ENCODE peak calls at places on chromosomes 16 and 17, in eight cellular contexts. W is ovary, K is HFF-Myc, L is uterus, N is AG10803, O is endothelial cell, X is fibroblast of the aortic adventitia, J is adrenal gland. T is an unnamed sample.

GRCh38 chr17:63095879-63096278 is 129.8 kb downstream of the TANC2 start:
- DNase-seq in W (no peak), K (no peak), L (no peak), N (peak), O (no peak), X (no peak), J (no peak), T (no peak)

GRCh38 chr16:25690563-25691143 is 1.1 kb upstream of the HS3ST4 start:
- DNase-seq in W (no peak), K (no peak), L (no peak), N (no peak), O (no peak), X (no peak), J (no peak), T (no peak)

GRCh38 chr16:27432600-27432957 is 30.6 kb downstream of the IL21R start:
- DNase-seq in W (no peak), K (peak), L (peak), N (peak), O (peak), X (peak), J (no peak), T (peak)

GRCh38 chr16:30922420-30922959 is 882 bp upstream of the FBXL19 start:
- DNase-seq in W (peak), K (peak), L (peak), N (peak), O (peak), X (peak), J (peak), T (peak)

GRCh38 chr17:82065193-82065637 is 389 bp downstream of the DUS1L start:
- DNase-seq in W (no peak), K (no peak), L (no peak), N (peak), O (peak), X (no peak), J (no peak), T (peak)

GRCh38 chr16:230949-231348 is 1.7 kb upstream of the LUC7L start:
- DNase-seq in W (no peak), K (no peak), L (no peak), N (no peak), O (no peak), X (no peak), J (no peak), T (no peak)

GRCh38 chr17:41619162-41619933 is 5.0 kb downstream of the KRT17 start:
- DNase-seq in W (no peak), K (no peak), L (no peak), N (no peak), O (no peak), X (no peak), J (no peak), T (no peak)

GRCh38 chr16:67399218-67399733 is 6.0 kb upstream of the TPPP3 start:
- DNase-seq in W (peak), K (no peak), L (no peak), N (no peak), O (peak), X (no peak), J (no peak), T (no peak)

GRCh38 chr17:36848008-36848902 is 89.0 kb upstream of the LHX1 start:
- DNase-seq in W (no peak), K (no peak), L (no peak), N (no peak), O (no peak), X (no peak), J (no peak), T (no peak)

GRCh38 chr17:39618252-39618913 is 8.4 kb upstream of the PPP1R1B start:
- DNase-seq in W (no peak), K (no peak), L (no peak), N (no peak), O (no peak), X (peak), J (no peak), T (no peak)

GRCh38 chr17:29237476-29238132 is 9.1 kb upstream of the CRYBA1 start:
- DNase-seq in W (no peak), K (no peak), L (no peak), N (peak), O (no peak), X (peak), J (no peak), T (peak)

GRCh38 chr16:12501727-12502457 is 301.8 kb downstream of the CPPED1 start:
- DNase-seq in W (no peak), K (no peak), L (no peak), N (no peak), O (no peak), X (no peak), J (no peak), T (no peak)

GRCh38 chr16:12435730-12436129 is 368.0 kb downstream of the CPPED1 start:
- DNase-seq in W (no peak), K (no peak), L (no peak), N (no peak), O (no peak), X (no peak), J (no peak), T (no peak)

GRCh38 chr17:67461228-67461780 is 84.2 kb downstream of the PITPNC1 start:
- DNase-seq in W (no peak), K (no peak), L (no peak), N (no peak), O (no peak), X (no peak), J (no peak), T (no peak)

GRCh38 chr17:74176546-74177001 is 26.9 kb upstream of the RPL38 start:
- DNase-seq in W (peak), K (no peak), L (peak), N (peak), O (peak), X (peak), J (peak), T (peak)

GRCh38 chr16:82119405-82119804 is 50.6 kb downstream of the MPHOSPH6 start:
- DNase-seq in W (no peak), K (no peak), L (no peak), N (no peak), O (no peak), X (no peak), J (no peak), T (no peak)

GRCh38 chr16:8888951-8889892 is 7.1 kb downstream of the LITAFD start:
- DNase-seq in W (no peak), K (no peak), L (no peak), N (no peak), O (no peak), X (no peak), J (no peak), T (no peak)

GRCh38 chr16:70680495-70681381 is 5.1 kb downstream of the MTSS2 start:
- DNase-seq in W (peak), K (no peak), L (no peak), N (no peak), O (peak), X (no peak), J (no peak), T (no peak)
- TF ChIP-seq CTCF in W (no peak), K (no peak), L (no peak), N (no peak), O (no peak), X (no peak), J (no peak), T (no peak)

GRCh38 chr16:1940273-1941161 is 2.5 kb downstream of the MSRB1 start:
- DNase-seq in W (no peak), K (no peak), L (no peak), N (no peak), O (no peak), X (no peak), J (no peak), T (no peak)

GRCh38 chr16:1941924-1942809 is 832 bp downstream of the MSRB1 start:
- DNase-seq in W (no peak), K (no peak), L (no peak), N (peak), O (no peak), X (no peak), J (no peak), T (no peak)

GRCh38 chr16:1942810-1943726 is at the start of gene MSRB1:
- DNase-seq in W (peak), K (peak), L (peak), N (peak), O (peak), X (peak), J (peak), T (peak)

GRCh38 chr16:1938910-1939309 is 4.1 kb downstream of the MSRB1 start:
- DNase-seq in W (no peak), K (no peak), L (no peak), N (no peak), O (no peak), X (no peak), J (no peak), T (no peak)

DNA sequence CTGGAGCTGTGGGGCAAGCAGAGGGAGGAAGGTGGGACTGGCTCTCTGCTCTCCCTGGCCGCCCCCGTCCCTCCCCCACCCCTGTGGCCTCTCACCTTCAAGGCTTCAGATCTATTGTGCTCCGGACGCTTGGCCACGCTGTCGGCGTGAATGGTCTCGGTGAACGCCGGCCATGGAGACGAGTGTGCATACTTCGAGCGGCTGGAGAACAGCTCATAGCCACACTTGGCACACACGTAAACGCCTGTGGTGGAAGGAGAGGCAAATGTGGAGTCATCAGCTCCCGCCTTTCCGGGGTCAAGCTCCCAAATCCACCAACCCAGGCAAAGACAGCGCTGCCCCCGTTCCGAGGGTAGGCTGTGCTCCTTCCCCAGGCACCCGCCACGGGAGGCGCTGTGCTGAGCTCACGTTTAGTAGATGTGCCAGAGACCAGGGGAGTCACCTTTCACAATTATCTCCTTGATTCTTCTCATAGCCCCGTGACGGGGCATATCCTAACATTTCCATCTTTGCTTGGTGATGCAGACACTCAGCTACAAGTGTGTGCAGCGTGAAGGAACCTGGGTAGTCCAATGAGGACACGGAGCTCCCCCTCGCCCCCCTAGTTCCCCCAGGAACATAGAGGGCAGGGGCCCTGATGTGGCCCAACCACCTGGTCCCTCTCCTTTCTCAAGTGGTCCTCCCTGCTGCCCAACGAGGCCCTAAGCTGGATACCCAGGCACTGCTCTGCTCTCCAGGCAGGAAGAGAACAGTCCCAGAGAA is 1.7 kb downstream of the MSRB1 start:
- DNase-seq in W (no peak), K (no peak), L (no peak), N (no peak), O (peak), X (no peak), J (no peak), T (peak)
- TF ChIP-seq CTCF in W (no peak), K (no peak), L (no peak), N (no peak), O (peak), X (no peak), J (no peak), T (peak)

GRCh38 chr16:2858245-2859025 is 465 bp upstream of the PRSS22 start:
- DNase-seq in W (no peak), K (no peak), L (no peak), N (no peak), O (no peak), X (no peak), J (no peak), T (no peak)

GRCh38 chr16:2856061-2856670 is 1.8 kb downstream of the PRSS22 start:
- DNase-seq in W (no peak), K (no peak), L (no peak), N (no peak), O (no peak), X (no peak), J (no peak), T (no peak)

GRCh38 chr16:2855536-2855935 is 2.4 kb downstream of the PRSS22 start:
- DNase-seq in W (no peak), K (no peak), L (no peak), N (no peak), O (no peak), X (no peak), J (no peak), T (no peak)

GRCh38 chr16:2856686-2857450 is 1.1 kb downstream of the PRSS22 start:
- DNase-seq in W (no peak), K (no peak), L (no peak), N (no peak), O (no peak), X (no peak), J (no peak), T (no peak)

DNA sequence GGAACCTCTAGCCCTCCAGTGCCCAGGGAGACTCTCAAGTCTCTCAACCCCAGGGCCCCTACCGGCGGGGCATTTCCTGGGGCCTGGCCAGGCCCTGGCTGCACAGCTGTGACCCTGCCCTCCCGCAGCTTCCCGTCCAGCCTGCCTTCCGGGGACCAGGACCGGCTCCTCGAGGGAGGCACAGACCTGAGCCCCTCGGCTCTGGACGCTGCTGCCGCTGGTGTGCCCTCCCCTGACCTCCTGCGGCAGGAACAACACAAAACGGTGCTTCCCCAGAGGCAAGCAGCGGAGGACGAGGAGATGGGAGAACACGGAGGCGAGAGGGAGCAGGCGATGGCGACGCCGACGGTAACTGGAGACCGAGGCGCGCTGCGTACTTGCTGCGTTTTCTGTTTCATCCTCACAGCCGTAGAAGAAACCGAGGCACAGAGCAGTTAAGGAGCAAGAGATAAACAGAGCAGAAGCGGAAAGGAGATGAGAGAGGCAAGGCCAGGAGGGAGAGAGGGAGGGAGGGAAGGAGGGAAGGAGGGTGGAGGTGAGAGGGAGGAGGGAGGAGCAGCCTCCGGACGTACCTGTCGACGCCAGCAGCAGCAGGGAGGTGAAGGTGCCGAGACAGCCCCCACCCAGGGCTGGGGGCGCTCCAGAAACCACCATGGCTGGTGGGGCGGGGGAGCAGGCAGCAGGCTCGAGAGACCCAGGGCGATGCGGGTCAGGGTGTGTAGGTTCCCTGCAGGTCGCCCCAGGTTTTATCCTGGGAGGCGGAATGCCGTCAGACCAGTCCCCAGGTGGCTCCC is at the start of gene PRSS22:
- DNase-seq in W (no peak), K (no peak), L (no peak), N (no peak), O (no peak), X (no peak), J (no peak), T (no peak)
- TF ChIP-seq CTCF in W (no peak), K (no peak), L (no peak), N (no peak), O (no peak), X (no peak), J (no peak), T (no peak)

GRCh38 chr17:58153046-58153445 is 4.9 kb downstream of the OR4D1 start:
- DNase-seq in W (no peak), K (no peak), L (no peak), N (no peak), O (no peak), X (no peak), J (no peak), T (no peak)

GRCh38 chr17:58158181-58158580 is 8.6 kb upstream of the OR4D2 start:
- DNase-seq in W (no peak), K (no peak), L (no peak), N (no peak), O (no peak), X (no peak), J (no peak), T (no peak)

GRCh38 chr17:58161566-58161965 is 5.2 kb upstream of the OR4D2 start:
- DNase-seq in W (no peak), K (no peak), L (no peak), N (no peak), O (no peak), X (no peak), J (no peak), T (no peak)

GRCh38 chr17:58156839-58157803 is 8.9 kb downstream of the OR4D1 start:
- DNase-seq in W (no peak), K (no peak), L (no peak), N (no peak), O (peak), X (no peak), J (no peak), T (no peak)
- TF ChIP-seq CTCF in W (no peak), K (no peak), L (no peak), N (no peak), O (no peak), X (no peak), J (no peak), T (no peak)

GRCh38 chr16:69745232-69745612 is 9.5 kb downstream of the NOB1 start:
- DNase-seq in W (no peak), K (no peak), L (no peak), N (no peak), O (no peak), X (no peak), J (no peak), T (no peak)

GRCh38 chr16:69744363-69745231 is 10.1 kb downstream of the NOB1 start:
- DNase-seq in W (no peak), K (no peak), L (no peak), N (no peak), O (no peak), X (no peak), J (no peak), T (no peak)

GRCh38 chr16:69747115-69747514 is 7.6 kb downstream of the NOB1 start:
- DNase-seq in W (no peak), K (no peak), L (no peak), N (no peak), O (no peak), X (no peak), J (no peak), T (no peak)

GRCh38 chr16:69745959-69746358 is 8.8 kb downstream of the NOB1 start:
- DNase-seq in W (no peak), K (no peak), L (no peak), N (no peak), O (no peak), X (no peak), J (no peak), T (no peak)

DNA sequence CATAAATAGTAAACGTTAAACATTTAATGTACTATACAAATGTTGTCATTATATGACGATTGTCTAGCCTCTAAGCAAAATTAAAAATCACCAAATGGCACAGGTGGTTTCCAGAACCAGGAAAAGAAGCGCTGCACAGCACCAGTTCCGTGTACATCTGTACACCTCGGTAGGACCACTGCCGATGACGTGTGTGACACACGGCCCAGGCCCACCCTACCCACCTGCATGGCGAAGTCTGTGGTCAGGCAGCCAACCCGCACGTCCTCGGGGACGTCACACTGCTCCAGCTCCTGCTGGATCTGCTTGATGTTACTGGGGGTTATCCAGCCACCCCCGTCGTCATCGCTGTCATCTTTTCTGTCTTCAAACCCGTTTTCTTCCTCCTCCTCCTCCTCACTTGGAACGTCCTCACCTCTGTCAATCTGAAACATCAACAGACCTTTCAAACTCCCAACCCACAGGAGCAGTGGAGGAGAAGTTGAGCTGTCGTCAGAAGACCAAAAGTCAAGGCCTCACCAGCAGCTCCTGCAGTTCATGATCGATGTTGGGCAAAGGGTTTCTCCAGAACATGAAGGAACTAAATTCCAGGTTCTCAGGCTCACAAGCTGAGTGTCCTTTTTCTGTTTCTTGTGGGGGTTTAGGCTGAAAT is 5.9 kb downstream of the NOB1 start:
- DNase-seq in W (no peak), K (no peak), L (no peak), N (no peak), O (no peak), X (no peak), J (no peak), T (no peak)
- TF ChIP-seq CTCF in W (no peak), K (no peak), L (no peak), N (no peak), O (no peak), X (no peak), J (no peak), T (no peak)

GRCh38 chr16:20741555-20742285 is at the start of gene THUMPD1:
- DNase-seq in W (peak), K (peak), L (peak), N (peak), O (peak), X (peak), J (peak), T (peak)
- TF ChIP-seq CTCF in W (peak), K (no peak), L (no peak), N (peak), O (no peak), X (peak), J (no peak), T (peak)

DNA sequence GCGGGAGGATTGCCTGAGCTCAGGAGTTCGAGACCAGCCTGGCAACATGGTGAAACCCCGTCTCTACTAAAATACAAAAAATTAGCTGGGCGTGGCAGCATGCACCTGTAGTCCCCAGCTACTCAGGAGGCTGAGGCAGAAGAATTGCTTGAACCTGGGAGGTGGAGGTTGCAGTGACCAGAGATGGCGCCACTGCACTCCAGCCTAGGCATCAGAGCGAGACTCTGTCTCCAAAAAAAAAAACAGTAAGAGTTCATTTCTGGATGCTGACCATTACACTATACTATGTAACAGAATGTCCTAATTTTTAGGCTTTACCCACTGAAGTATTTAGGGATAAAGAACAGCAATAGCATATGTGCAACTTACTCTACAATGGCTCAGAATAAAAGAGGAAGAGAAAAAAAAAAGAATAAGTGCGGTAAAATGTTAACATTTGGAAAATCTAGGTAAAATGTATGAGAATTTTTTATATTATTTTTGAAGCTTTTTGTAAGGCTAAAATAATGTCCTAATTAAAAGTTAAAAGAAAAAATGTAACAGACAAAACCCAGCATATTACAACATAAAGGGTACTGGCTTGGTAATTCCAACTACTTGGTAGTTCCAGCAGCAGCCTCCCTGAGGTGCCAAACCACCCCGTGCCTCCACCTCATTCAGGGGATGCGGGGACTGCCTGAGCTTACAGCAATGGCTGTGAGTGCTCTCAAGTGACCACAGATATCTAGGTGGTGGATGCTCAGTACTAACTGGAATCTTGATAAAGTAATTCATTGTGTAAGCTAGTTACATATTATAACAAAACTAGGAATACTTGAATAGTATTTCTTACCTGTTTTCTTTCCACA is 10.9 kb downstream of the COPS3 start:
- DNase-seq in W (no peak), K (no peak), L (no peak), N (no peak), O (peak), X (no peak), J (no peak), T (no peak)
- TF ChIP-seq CTCF in W (no peak), K (peak), L (no peak), N (peak), O (peak), X (peak), J (peak), T (peak)